ENCODE peak calls at places on chromosomes 16 and 17, in four cellular contexts. B, K, U and H are unnamed samples.

GRCh38 chr16:30740364-30741251 is 7.6 kb upstream of the PHKG2 start:
- DNase-seq in B (peak), K (no peak), U (no peak), H (peak)

GRCh38 chr17:55436224-55437164 is 14.9 kb upstream of the MMD start:
- DNase-seq in B (no peak), K (no peak), U (no peak), H (no peak)

GRCh38 chr17:59783221-59784016 is 76.0 kb downstream of the VMP1 start:
- DNase-seq in B (no peak), K (no peak), U (no peak), H (peak)

GRCh38 chr17:16044484-16044883 is 44.9 kb downstream of the TTC19 start:
- DNase-seq in B (peak), K (no peak), U (no peak), H (no peak)

GRCh38 chr16:72285728-72286127 is 113.8 kb upstream of the PMFBP1 start:
- DNase-seq in B (no peak), K (no peak), U (no peak), H (no peak)

GRCh38 chr17:11935734-11936406 is 61.4 kb downstream of the ZNF18 start:
- DNase-seq in B (peak), K (peak), U (no peak), H (peak)

GRCh38 chr16:85137323-85138072 is 25.2 kb upstream of the CIBAR2 start:
- DNase-seq in B (no peak), K (peak), U (no peak), H (peak)

GRCh38 chr17:33292184-33292980 is 713 bp downstream of the ASIC2 start:
- DNase-seq in B (peak), K (no peak), U (no peak), H (peak)

GRCh38 chr16:3774156-3774767 is 56.9 kb upstream of the TRAP1 start:
- DNase-seq in B (no peak), K (no peak), U (no peak), H (no peak)

GRCh38 chr17:27457405-27457730 is 1.1 kb downstream of the KSR1 start:
- DNase-seq in B (no peak), K (no peak), U (no peak), H (no peak)

GRCh38 chr17:37607637-37608368 is 1.4 kb downstream of the SYNRG start:
- DNase-seq in B (no peak), K (no peak), U (no peak), H (no peak)

GRCh38 chr16:85350973-85351372 is 238.7 kb upstream of the CIBAR2 start:
- DNase-seq in B (no peak), K (no peak), U (no peak), H (no peak)

GRCh38 chr16:55292491-55292890 is 31.5 kb upstream of the IRX6 start:
- DNase-seq in B (no peak), K (no peak), U (no peak), H (no peak)

GRCh38 chr16:88316151-88316550 is 66.6 kb upstream of the ZNF469 start:
- DNase-seq in B (no peak), K (no peak), U (no peak), H (no peak)

GRCh38 chr17:83182620-83183063 is 103.2 kb downstream of the METRNL start:
- DNase-seq in B (peak), K (no peak), U (no peak), H (no peak)

GRCh38 chr17:14296511-14296910 is 4.4 kb upstream of the HS3ST3B1 start:
- DNase-seq in B (no peak), K (no peak), U (no peak), H (no peak)

GRCh38 chr17:78387982-78388941 is 9.8 kb downstream of the PGS1 start:
- DNase-seq in B (no peak), K (no peak), U (no peak), H (no peak)

DNA sequence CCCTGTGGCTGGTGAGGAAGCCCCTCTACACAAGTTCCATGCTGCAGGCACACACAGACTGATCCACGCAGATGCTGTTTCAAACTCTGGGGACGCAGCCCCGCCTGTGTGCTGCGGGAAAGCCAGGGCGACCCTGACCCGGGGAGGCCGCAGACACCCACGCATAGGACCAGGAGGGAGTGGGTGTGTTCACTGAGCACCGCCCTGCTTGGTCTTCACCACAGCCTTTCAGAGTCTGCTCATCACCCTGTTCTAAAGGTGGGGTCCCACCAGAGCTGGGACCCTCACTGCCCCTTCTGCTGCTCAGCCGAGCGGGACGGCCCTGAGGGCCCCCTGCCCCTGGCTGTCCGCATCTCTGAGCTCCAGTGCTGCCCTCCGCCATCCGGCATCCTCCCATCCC is 7.5 kb downstream of the TSPAN10 start:
- DNase-seq in B (no peak), K (no peak), U (no peak), H (peak)
- TF ChIP-seq NR2C2 in B (no peak), K (no peak), U (no peak), H (no peak)

GRCh38 chr17:9240659-9241370 is 219.5 kb downstream of the NTN1 start:
- DNase-seq in B (peak), K (peak), U (no peak), H (peak)
- TF ChIP-seq NR2C2 in B (no peak), K (no peak), U (no peak), H (no peak)

DNA sequence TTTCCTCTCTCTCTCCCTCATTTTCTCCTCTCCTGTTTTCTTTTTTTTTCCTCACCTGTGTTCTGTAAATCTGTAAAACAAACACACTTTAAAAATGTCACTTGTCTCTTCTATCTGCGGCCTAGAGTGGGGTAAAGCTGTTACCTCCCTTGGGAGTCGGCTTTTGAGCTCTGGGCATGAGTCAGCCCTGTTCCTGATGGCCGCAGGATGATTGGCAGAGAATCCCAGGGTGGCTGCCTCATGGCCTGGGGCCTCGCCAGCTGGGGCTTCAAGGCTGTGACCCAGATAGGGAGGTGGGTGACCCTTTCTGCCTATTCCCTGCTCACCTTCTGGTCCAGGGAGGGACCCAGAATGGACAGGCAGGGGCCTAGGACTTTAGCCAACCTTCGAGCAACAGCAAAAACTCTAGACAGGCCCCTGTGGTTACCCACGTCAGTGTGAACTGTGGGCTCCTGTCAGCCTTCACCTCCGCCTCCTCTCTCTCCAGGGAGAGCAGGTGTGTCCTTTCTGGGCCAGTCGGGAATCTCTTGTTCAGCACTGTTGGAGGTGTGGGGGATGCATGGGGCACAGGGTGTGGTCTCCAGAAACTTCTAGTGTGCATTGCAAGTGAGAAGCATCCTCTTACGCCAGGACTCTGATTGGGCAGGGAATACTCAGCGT is 87.4 kb downstream of the RAP1GAP2 start:
- DNase-seq in B (no peak), K (peak), U (no peak), H (no peak)
- TF ChIP-seq NR2C2 in B (no peak), K (no peak), U (no peak), H (no peak)

DNA sequence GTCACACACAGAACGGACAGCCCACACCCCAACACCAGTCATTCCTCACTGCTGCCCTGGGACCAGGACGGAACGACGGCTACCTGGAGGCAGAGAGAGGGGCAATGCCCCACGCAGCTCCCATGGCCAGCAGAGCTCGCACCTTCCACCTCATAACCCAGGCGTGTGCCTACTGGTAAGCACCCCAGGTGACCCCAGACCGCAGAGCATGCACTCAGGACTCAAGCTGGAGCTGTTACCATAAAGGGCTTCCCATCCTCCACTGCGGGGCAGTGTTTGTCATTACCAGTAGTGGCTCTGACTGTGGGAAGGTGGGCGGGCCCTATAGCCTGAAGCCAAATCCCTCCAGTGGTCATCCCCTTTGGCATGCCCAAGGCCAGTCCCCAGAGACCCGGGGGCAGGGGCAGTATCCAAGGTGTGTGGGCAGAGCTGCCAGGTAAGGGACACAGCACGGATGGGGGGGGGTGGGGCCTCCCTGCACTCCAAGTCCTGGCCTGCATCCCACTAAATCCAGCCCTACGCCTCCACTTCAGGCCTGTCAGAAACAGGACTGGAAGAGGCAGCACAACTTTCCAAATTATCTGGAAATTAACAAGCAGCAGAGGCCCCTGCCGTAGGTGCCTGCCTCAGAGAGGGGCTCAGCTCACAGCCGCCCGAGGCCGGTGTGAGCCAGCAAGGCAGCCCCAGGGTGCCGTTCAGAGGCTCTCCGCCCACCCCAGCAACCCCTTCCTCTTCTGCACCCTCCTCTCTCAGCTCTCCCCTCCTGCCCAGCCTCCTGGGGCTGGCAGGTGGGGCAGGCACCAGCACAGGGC is 4.8 kb upstream of the BCAR1 start:
- DNase-seq in B (peak), K (peak), U (no peak), H (peak)
- TF ChIP-seq NR2C2 in B (no peak), K (no peak), U (no peak), H (no peak)

DNA sequence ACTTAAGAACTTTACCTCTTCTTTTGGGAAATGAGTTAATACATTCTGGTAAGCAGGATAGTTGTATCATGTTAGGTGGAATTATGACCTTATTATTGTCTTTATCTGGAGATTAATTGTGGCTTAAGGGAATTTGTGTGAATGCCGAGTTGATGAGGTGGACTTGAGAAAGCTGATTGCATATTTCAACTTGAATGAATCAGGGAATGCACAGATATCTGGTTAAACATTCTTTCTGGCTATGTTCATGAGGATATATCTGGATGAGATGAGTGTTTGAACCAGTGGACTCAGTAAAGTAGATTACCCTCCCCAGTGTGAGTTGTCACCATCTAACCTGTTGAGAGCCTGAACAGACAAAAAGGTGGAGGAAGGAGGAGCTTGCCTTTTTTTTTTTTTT is 326.1 kb upstream of the GOT2 start:
- DNase-seq in B (no peak), K (no peak), U (no peak), H (no peak)
- TF ChIP-seq NR2C2 in B (no peak), K (no peak), U (no peak), H (no peak)

GRCh38 chr17:57549996-57550395 is 195.1 kb downstream of the CCDC182 start:
- DNase-seq in B (no peak), K (no peak), U (no peak), H (no peak)
- TF ChIP-seq NR2C2 in B (no peak), K (no peak), U (no peak), H (no peak)